ENCODE peak calls at places on chromosomes 7 and 10, in seven cellular contexts. P is stimulated activated CD8-positive, alpha-beta memory T cell treated with anti-CD3 and anti-CD28 coated beads, Interleukin-4, amount 100 ng/mL, for 24 hours; C is ovary; K is naive thymus-derived CD8-positive, alpha-beta T cell; Q is GM20000; N is HCT116; E is T-helper 1 cell. W is an unnamed sample.

GRCh38 chr10:35165811-35166210 is 39.2 kb downstream of the CREM start:
- DNase-seq in N (no peak), K (no peak), Q (no peak), P (no peak), C (no peak), E (no peak), W (no peak)

GRCh38 chr7:74101061-74101681 is 17.6 kb downstream of the LIMK1 start:
- DNase-seq in Q (peak; percentile 92), E (no peak), C (no peak), K (no peak), P (no peak), N (no peak), W (no peak)

GRCh38 chr7:78041409-78041808 is 242.8 kb downstream of the PHTF2 start:
- DNase-seq in N (no peak), K (no peak), C (no peak), E (no peak), P (no peak), Q (no peak), W (no peak)

GRCh38 chr7:120064565-120064964 is 208.4 kb upstream of the KCND2 start:
- DNase-seq in C (no peak), K (no peak), E (no peak), N (no peak), P (no peak), Q (peak; percentile 8), W (no peak)

GRCh38 chr7:137454169-137455166 is 110.9 kb upstream of the PTN start:
- DNase-seq in E (peak; percentile 9), Q (peak; percentile 20), K (peak; percentile 13), C (no peak), P (no peak), N (no peak), W (no peak)

GRCh38 chr10:105785721-105786120 is 1144.6 kb downstream of the SORCS3 start:
- DNase-seq in K (no peak), E (no peak), Q (no peak), C (no peak), N (no peak), P (no peak), W (no peak)

GRCh38 chr7:108802639-108803038 is 233.0 kb downstream of the DNAJB9 start:
- DNase-seq in Q (no peak), N (no peak), E (no peak), C (no peak), P (no peak), K (no peak), W (no peak)

GRCh38 chr7:70372768-70373241 is 759.1 kb upstream of the GALNT17 start:
- DNase-seq in Q (no peak), N (no peak), P (no peak), C (no peak), K (no peak), E (no peak), W (no peak)

GRCh38 chr7:55052726-55053431 is 34.1 kb downstream of the EGFR start:
- DNase-seq in E (no peak), C (no peak), P (no peak), Q (no peak), K (no peak), N (no peak), W (no peak)

GRCh38 chr10:36191009-36191408 is 548.9 kb upstream of the FZD8 start:
- DNase-seq in K (no peak), N (no peak), C (no peak), Q (no peak), P (no peak), E (no peak), W (no peak)